ENCODE peak calls at places on chromosome 15, in nine cellular contexts. Q is skeletal muscle cell; B is activated T-helper 2 cell treated with anti-CD3 and anti-CD28 coated beads, Interferon-gamma antibody, Interleukin-2, Interleukin-4, amounts not matched to agents 10 μg/mL and 5 μg/mL and 100 μg/mL, durations not matched to agents 14 hours and 24 hours and 36 hours; N is transverse colon; F is T-helper 2 cell; I is Daoy; U is Kasumi-1; Y is RPMI7951; R is stimulated activated CD4-positive, alpha-beta T cell treated with anti-CD3 and anti-CD28 coated beads, TNF-alpha, amount 100 ng/mL, for 24 hours. S is an unnamed sample.

GRCh38 chr15:67322481-67322880 is 67.9 kb downstream of the IQCH start:
- DNase-seq in Q (peak), B (no peak), N (no peak), F (no peak), I (no peak), U (no peak), Y (no peak), R (no peak), S (no peak)

GRCh38 chr15:90038639-90039095 is 37.5 kb downstream of the ZNF710 start:
- DNase-seq in Q (no peak), B (no peak), N (no peak), F (no peak), I (no peak), U (no peak), Y (no peak), R (no peak), S (peak)

GRCh38 chr15:66233487-66234415 is 19.8 kb downstream of the MEGF11 start:
- DNase-seq in Q (no peak), B (no peak), N (no peak), F (peak), I (peak), U (no peak), Y (peak), R (no peak), S (no peak)

GRCh38 chr15:90915808-90916440 is 12.8 kb downstream of the MAN2A2 start:
- DNase-seq in Q (no peak), B (no peak), N (peak), F (no peak), I (no peak), U (peak), Y (no peak), R (no peak), S (no peak)

GRCh38 chr15:72231066-72231846 is at the start of gene PKM:
- DNase-seq in Q (peak), B (peak), N (peak), F (peak), I (peak), U (peak), Y (peak), R (peak), S (peak)

GRCh38 chr15:97087337-97087736 is 756.8 kb downstream of the NR2F2 start:
- DNase-seq in Q (no peak), B (no peak), N (no peak), F (no peak), I (peak), U (no peak), Y (peak), R (no peak), S (no peak)

GRCh38 chr15:98649621-98649995 is 1.3 kb downstream of the IGF1R start:
- DNase-seq in Q (no peak), B (peak), N (peak), F (peak), I (peak), U (peak), Y (peak), R (no peak), S (peak)

GRCh38 chr15:41832875-41833274 is 5.0 kb downstream of the JMJD7 start:
- DNase-seq in Q (no peak), B (no peak), N (peak), F (peak), I (no peak), U (no peak), Y (no peak), R (no peak), S (no peak)

GRCh38 chr15:26590673-26591072 is 182.2 kb downstream of the GABRB3 start:
- DNase-seq in Q (no peak), B (no peak), N (no peak), F (no peak), I (no peak), U (no peak), Y (no peak), R (no peak), S (no peak)

GRCh38 chr15:48066456-48066855 is 54.3 kb upstream of the SLC24A5 start:
- DNase-seq in Q (no peak), B (no peak), N (no peak), F (no peak), I (no peak), U (no peak), Y (peak), R (no peak), S (no peak)

GRCh38 chr15:92619380-92620101 is 36.0 kb downstream of the FAM174B start:
- DNase-seq in Q (no peak), B (no peak), N (peak), F (no peak), I (no peak), U (no peak), Y (no peak), R (no peak), S (no peak)

GRCh38 chr15:85403745-85404144 is 23.3 kb downstream of the AKAP13 start:
- DNase-seq in Q (peak), B (no peak), N (no peak), F (no peak), I (no peak), U (no peak), Y (peak), R (no peak), S (no peak)

GRCh38 chr15:26842391-26842790 is 24.5 kb upstream of the GABRA5 start:
- DNase-seq in Q (no peak), B (no peak), N (no peak), F (no peak), I (no peak), U (no peak), Y (no peak), R (no peak), S (no peak)

GRCh38 chr15:69524296-69524695 is 71.7 kb downstream of the RPLP1 start:
- DNase-seq in Q (no peak), B (no peak), N (peak), F (no peak), I (no peak), U (no peak), Y (no peak), R (no peak), S (no peak)

GRCh38 chr15:101327147-101327740 is 32.2 kb upstream of the SNRPA1 start:
- DNase-seq in Q (no peak), B (no peak), N (no peak), F (no peak), I (no peak), U (no peak), Y (no peak), R (no peak), S (no peak)

GRCh38 chr15:90184119-90184785 is 16.9 kb upstream of the SEMA4B start:
- DNase-seq in Q (peak), B (no peak), N (peak), F (peak), I (peak), U (no peak), Y (peak), R (no peak), S (peak)

GRCh38 chr15:99703603-99704443 is 29.4 kb downstream of the LYSMD4 start:
- DNase-seq in Q (peak), B (no peak), N (no peak), F (no peak), I (peak), U (peak), Y (peak), R (no peak), S (peak)

GRCh38 chr15:64038878-64039277 is 7.4 kb downstream of the DAPK2 start:
- DNase-seq in Q (no peak), B (no peak), N (no peak), F (no peak), I (no peak), U (no peak), Y (no peak), R (no peak), S (no peak)

GRCh38 chr15:78492841-78493240 is 14.5 kb upstream of the HYKK start:
- DNase-seq in Q (peak), B (no peak), N (no peak), F (peak), I (no peak), U (no peak), Y (peak), R (no peak), S (no peak)

GRCh38 chr15:45199136-45199810 is 11.5 kb upstream of the SHF start:
- DNase-seq in Q (no peak), B (peak), N (peak), F (peak), I (peak), U (no peak), Y (no peak), R (no peak), S (no peak)

S was measured in HuH-7.5.